ENCODE peak calls at places on chromosomes 7 and 10, in four cellular contexts. One of them, this sample, is unnamed.

GRCh38 chr10:49625411-49625810 is 11.6 kb downstream of the CHAT start:
- DNase-seq in HCT116: no peak
- DNase-seq in K562: no peak
- DNase-seq in HepG2: no peak
- DNase-seq in this sample: no peak

GRCh38 chr7:2405601-2406345 is 2.4 kb downstream of the CHST12 start:
- DNase-seq in HCT116: no peak
- DNase-seq in HepG2: no peak
- DNase-seq in K562: peak
- DNase-seq in this sample: no peak

GRCh38 chr10:132562177-132562915 is 24.8 kb downstream of the INPP5A start:
- DNase-seq in HCT116: no peak
- DNase-seq in HepG2: no peak
- DNase-seq in K562: no peak
- DNase-seq in this sample: no peak

GRCh38 chr10:49571419-49571818 is 32.5 kb upstream of the ERCC6 start:
- DNase-seq in HCT116: no peak
- DNase-seq in K562: peak
- DNase-seq in HepG2: no peak
- DNase-seq in this sample: no peak

GRCh38 chr10:89846276-89846630 is 144.9 kb downstream of the KIF20B start:
- DNase-seq in HCT116: no peak
- DNase-seq in K562: no peak
- DNase-seq in HepG2: no peak
- DNase-seq in this sample: no peak

GRCh38 chr7:27434729-27435400 is 192.3 kb downstream of the EVX1 start:
- DNase-seq in K562: no peak
- DNase-seq in HCT116: no peak
- DNase-seq in HepG2: no peak
- DNase-seq in this sample: no peak

GRCh38 chr10:8042032-8042863 is 12.2 kb upstream of the GATA3 start:
- DNase-seq in HCT116: no peak
- DNase-seq in K562: no peak
- DNase-seq in HepG2: no peak
- DNase-seq in this sample: no peak

GRCh38 chr7:74272305-74273038 is 16.7 kb upstream of the CLIP2 start:
- DNase-seq in K562: peak
- DNase-seq in HepG2: no peak
- DNase-seq in HCT116: no peak
- DNase-seq in this sample: no peak

GRCh38 chr10:7562026-7562425 is 104.7 kb downstream of the ITIH5 start:
- DNase-seq in HCT116: no peak
- DNase-seq in HepG2: no peak
- DNase-seq in K562: no peak
- DNase-seq in this sample: no peak

GRCh38 chr10:92323079-92323478 is 32.1 kb downstream of the MARCHF5 start:
- DNase-seq in HCT116: no peak
- DNase-seq in K562: no peak
- DNase-seq in HepG2: no peak
- DNase-seq in this sample: no peak

GRCh38 chr7:131544449-131545425 is 11.7 kb downstream of the PODXL start:
- DNase-seq in HepG2: peak
- DNase-seq in HCT116: no peak
- DNase-seq in K562: peak
- DNase-seq in this sample: no peak

GRCh38 chr7:91557789-91558396 is 293.7 kb downstream of the FZD1 start:
- DNase-seq in K562: no peak
- DNase-seq in HCT116: peak
- DNase-seq in HepG2: peak
- DNase-seq in this sample: no peak

GRCh38 chr10:71597821-71598498 is 121.6 kb downstream of the C10orf105 start:
- DNase-seq in HCT116: no peak
- DNase-seq in K562: no peak
- DNase-seq in HepG2: peak
- DNase-seq in this sample: no peak

GRCh38 chr10:44180321-44181154 is 204.4 kb downstream of the CXCL12 start:
- DNase-seq in K562: no peak
- DNase-seq in HepG2: no peak
- DNase-seq in HCT116: no peak
- DNase-seq in this sample: no peak

GRCh38 chr7:47807756-47808155 is 140.5 kb downstream of the PKD1L1 start:
- DNase-seq in HepG2: no peak
- DNase-seq in K562: no peak
- DNase-seq in HCT116: no peak
- DNase-seq in this sample: no peak

GRCh38 chr10:60479305-60480020 is 89.8 kb upstream of the ANK3 start:
- DNase-seq in HepG2: no peak
- DNase-seq in K562: no peak
- DNase-seq in HCT116: no peak
- DNase-seq in this sample: no peak

GRCh38 chr7:140398821-140399220 is 491 bp upstream of the SLC37A3 start:
- DNase-seq in K562: no peak
- DNase-seq in HepG2: no peak
- DNase-seq in HCT116: no peak
- DNase-seq in this sample: no peak

GRCh38 chr7:149147072-149147729 is at the start of gene ZNF398:
- DNase-seq in K562: peak
- DNase-seq in HCT116: no peak
- DNase-seq in HepG2: peak
- DNase-seq in this sample: no peak

GRCh38 chr7:139360210-139360947 is 685 bp downstream of the LUC7L2 start:
- DNase-seq in K562: peak
- DNase-seq in HCT116: peak
- DNase-seq in HepG2: peak
- DNase-seq in this sample: peak

GRCh38 chr7:139360948-139361307 is 1.2 kb downstream of the LUC7L2 start:
- DNase-seq in K562: no peak
- DNase-seq in HepG2: no peak
- DNase-seq in HCT116: no peak
- DNase-seq in this sample: no peak

GRCh38 chr7:139358541-139359365 is 941 bp upstream of the LUC7L2 start:
- DNase-seq in K562: peak
- DNase-seq in HepG2: no peak
- DNase-seq in HCT116: peak
- DNase-seq in this sample: peak

GRCh38 chr7:139361523-139361922 is 1.8 kb downstream of the LUC7L2 start:
- DNase-seq in K562: no peak
- DNase-seq in HCT116: no peak
- DNase-seq in HepG2: no peak
- DNase-seq in this sample: no peak

GRCh38 chr7:139359366-139360209 is at the start of gene LUC7L2:
- DNase-seq in HCT116: peak
- DNase-seq in K562: peak
- DNase-seq in HepG2: peak
- DNase-seq in this sample: peak
- TF ChIP-seq REST in HCT116: no peak
- TF ChIP-seq REST in K562: peak
- TF ChIP-seq REST in HepG2: peak
- TF ChIP-seq REST in this sample: peak

GRCh38 chr10:97278491-97278989 is 13.9 kb downstream of the ARHGAP19 start:
- DNase-seq in HCT116: peak
- DNase-seq in K562: peak
- DNase-seq in HepG2: peak
- DNase-seq in this sample: peak
- TF ChIP-seq SIN3A in HCT116: no peak
- TF ChIP-seq SIN3A in K562: no peak
- TF ChIP-seq SIN3A in HepG2: no peak
- TF ChIP-seq SIN3A in this sample: no peak

DNA sequence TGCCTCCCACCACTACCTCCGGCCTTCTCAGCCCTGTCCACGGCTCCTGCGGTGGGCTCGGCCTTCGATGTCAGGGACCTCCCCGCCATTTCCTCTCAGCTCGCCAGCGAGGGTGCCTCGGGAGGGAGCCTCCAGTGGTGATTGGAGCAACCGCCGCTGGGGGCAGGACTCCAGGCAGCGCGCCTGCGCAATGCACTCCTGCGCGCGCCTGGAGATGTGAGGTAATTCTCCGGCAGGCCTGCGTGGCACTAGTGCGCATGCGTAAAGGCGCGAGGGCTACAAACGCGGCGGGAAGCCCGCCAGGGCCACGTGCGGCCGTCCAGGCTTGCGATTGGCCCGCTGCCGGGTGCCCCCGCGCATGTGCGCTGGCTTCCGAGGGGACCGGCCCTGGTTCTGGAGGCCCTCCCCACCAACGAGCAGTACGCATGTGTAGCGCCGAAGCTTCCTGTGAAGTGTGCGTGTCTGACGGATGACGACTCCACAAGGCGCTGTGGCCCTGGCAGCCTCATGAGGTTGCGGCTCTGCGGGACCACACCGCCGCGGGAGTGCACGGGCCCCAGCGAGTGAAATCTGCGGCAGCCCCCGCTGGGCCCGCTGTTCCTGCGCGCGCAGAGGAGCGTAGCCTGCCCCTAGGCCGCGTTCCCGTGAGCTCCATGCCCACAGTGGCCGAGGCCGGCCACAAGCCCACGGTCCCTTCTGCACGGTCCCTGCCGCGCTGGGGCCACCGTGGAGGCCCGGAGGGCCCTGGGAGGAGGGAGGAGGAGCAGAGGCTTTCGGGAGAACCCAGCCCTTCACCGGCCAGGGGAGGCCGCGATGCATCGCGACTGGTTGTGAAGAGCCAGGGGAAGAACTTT is at the start of gene SYCE1:
- DNase-seq in HCT116: no peak
- DNase-seq in K562: peak
- DNase-seq in HepG2: no peak
- DNase-seq in this sample: no peak
- TF ChIP-seq TCF7L2 in HCT116: no peak
- TF ChIP-seq TCF7L2 in K562: no peak
- TF ChIP-seq TCF7L2 in HepG2: no peak
- TF ChIP-seq TCF7L2 in this sample: no peak

DNA sequence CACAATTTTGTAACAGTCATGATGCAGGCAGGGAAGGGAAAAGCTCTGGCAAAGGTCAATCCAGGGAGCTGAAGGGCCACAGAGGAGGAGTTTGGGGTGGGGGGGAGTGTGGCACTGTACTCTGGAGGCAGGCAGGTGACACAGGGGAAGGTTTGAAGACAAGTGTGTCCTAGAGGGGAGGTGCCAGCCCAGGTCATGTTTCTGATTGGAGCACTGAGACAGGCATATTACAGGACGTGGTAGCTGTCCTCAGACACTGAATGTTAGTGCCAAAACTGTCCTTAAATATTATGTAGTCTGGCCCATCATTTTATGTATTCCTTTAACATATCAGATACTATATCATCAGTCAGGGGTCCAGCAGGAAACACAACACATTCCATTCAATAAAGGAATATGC is 75.6 kb upstream of the LRRC4 start:
- DNase-seq in K562: no peak
- DNase-seq in HCT116: no peak
- DNase-seq in HepG2: no peak
- DNase-seq in this sample: no peak
- TF ChIP-seq REST in K562: no peak
- TF ChIP-seq REST in HCT116: no peak
- TF ChIP-seq REST in HepG2: no peak
- TF ChIP-seq REST in this sample: no peak

DNA sequence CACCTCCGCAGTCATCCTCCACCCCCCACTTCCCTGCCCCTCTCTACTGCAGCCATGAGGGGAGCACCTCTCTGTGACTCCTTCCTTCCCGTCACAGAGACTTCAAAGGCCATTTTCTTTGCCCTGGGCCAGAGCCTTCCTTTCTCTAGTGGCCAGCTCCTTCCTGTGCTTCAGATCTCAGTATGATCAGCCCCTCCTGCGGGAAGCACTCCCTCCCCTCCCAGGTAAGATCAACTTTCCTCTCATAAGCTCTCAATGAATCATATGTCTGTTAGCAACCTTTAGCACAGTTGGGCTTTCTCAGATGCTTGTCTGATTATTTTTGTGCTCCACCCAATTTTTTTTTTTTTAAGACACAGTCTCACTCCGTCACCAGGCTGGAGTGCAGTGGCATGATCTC is 241.0 kb upstream of the PRSS1 start:
- DNase-seq in K562: no peak
- DNase-seq in HCT116: peak
- DNase-seq in HepG2: no peak
- DNase-seq in this sample: no peak
- TF ChIP-seq SIN3A in K562: no peak
- TF ChIP-seq SIN3A in HCT116: no peak
- TF ChIP-seq SIN3A in HepG2: no peak
- TF ChIP-seq SIN3A in this sample: no peak

This sample was measured in Panc1.